ENCODE peak calls at places on chromosome 18, in eight cellular contexts. Y is CD8-positive, alpha-beta T cell; R is NCI-H460; V is SJSA1; N is activated CD4-positive, CD25-positive, alpha-beta regulatory T cell treated with anti-CD3 and anti-CD28 coated beads, Interleukin-2, amount 50 U/mL, for 16 hours; E is stimulated activated CD4-positive, alpha-beta T cell treated with anti-CD3 and anti-CD28 coated beads, Interleukin-15, amount 100 ng/mL, for 24 hours; O is iPS DF 19.7; T is head of caudate nucleus. J is an unnamed sample.

GRCh38 chr18:63218472-63218871 is 101.1 kb downstream of the BCL2 start:
- DNase-seq in N (no peak), Y (no peak), R (no peak), E (no peak), T (no peak), O (no peak), V (no peak), J (no peak)

GRCh38 chr18:50956116-50956515 is 11.7 kb upstream of the ELAC1 start:
- DNase-seq in Y (no peak), T (no peak), R (no peak), N (no peak), V (no peak), O (no peak), E (no peak), J (no peak)

GRCh38 chr18:24876266-24876665 is 415.8 kb downstream of the HRH4 start:
- DNase-seq in T (no peak), Y (no peak), O (no peak), V (no peak), N (no peak), E (no peak), R (no peak), J (no peak)

GRCh38 chr18:63119647-63120046 is 199.9 kb downstream of the BCL2 start:
- DNase-seq in E (peak), V (no peak), R (peak), O (no peak), N (no peak), Y (no peak), T (peak), J (no peak)

GRCh38 chr18:47418746-47419145 is 167.3 kb upstream of the SKOR2 start:
- DNase-seq in V (no peak), E (no peak), N (no peak), Y (no peak), O (no peak), T (no peak), R (peak), J (no peak)

GRCh38 chr18:5747678-5748077 is 147.6 kb downstream of the TMEM200C start:
- DNase-seq in V (no peak), R (no peak), O (no peak), Y (no peak), N (no peak), T (no peak), E (no peak), J (no peak)

GRCh38 chr18:23737578-23737977 is 48.3 kb downstream of the LAMA3 start:
- DNase-seq in E (no peak), Y (no peak), R (no peak), T (no peak), V (no peak), N (no peak), O (no peak), J (no peak)

GRCh38 chr18:8996771-8997432 is 105.6 kb upstream of the NDUFV2 start:
- DNase-seq in N (no peak), V (no peak), T (no peak), R (no peak), E (no peak), Y (no peak), O (no peak), J (no peak)

GRCh38 chr18:59884331-59884730 is 15.5 kb upstream of the PMAIP1 start:
- DNase-seq in O (no peak), N (no peak), V (no peak), Y (no peak), T (no peak), R (no peak), E (no peak), J (no peak)